ENCODE peak calls at places on chromosomes 13 and 19, in nine cellular contexts. One of them, this sample, is unnamed.

GRCh38 chr13:33728271-33729037 is 89.5 kb upstream of the RFC3 start:
- DNase-seq in thoracic aorta: no peak
- DNase-seq in CD14-positive monocyte: no peak
- DNase-seq in breast epithelium: peak; percentile 44
- DNase-seq in brain microvascular endothelial cell: no peak
- DNase-seq in uterus: peak; percentile 37
- DNase-seq in H9: no peak
- DNase-seq in colonic mucosa: no peak
- DNase-seq in epithelial cell of esophagus: peak; percentile 63
- DNase-seq in this sample: no peak

GRCh38 chr19:38433268-38433733 is at the start of gene RYR1:
- DNase-seq in thoracic aorta: no peak
- DNase-seq in CD14-positive monocyte: peak; percentile 65
- DNase-seq in breast epithelium: peak; percentile 53
- DNase-seq in brain microvascular endothelial cell: peak; percentile 5
- DNase-seq in uterus: no peak
- DNase-seq in H9: peak; percentile 97
- DNase-seq in colonic mucosa: peak; percentile 47
- DNase-seq in epithelial cell of esophagus: peak; percentile 20
- DNase-seq in this sample: no peak

GRCh38 chr19:7848779-7849457 is 18.9 kb downstream of the EVI5L start:
- DNase-seq in thoracic aorta: no peak
- DNase-seq in CD14-positive monocyte: no peak
- DNase-seq in breast epithelium: no peak
- DNase-seq in brain microvascular endothelial cell: no peak
- DNase-seq in uterus: no peak
- DNase-seq in H9: peak; percentile 24
- DNase-seq in colonic mucosa: no peak
- DNase-seq in epithelial cell of esophagus: no peak
- DNase-seq in this sample: no peak

GRCh38 chr13:50230365-50230978 is 215.2 kb downstream of the KCNRG start:
- DNase-seq in thoracic aorta: no peak
- DNase-seq in CD14-positive monocyte: no peak
- DNase-seq in breast epithelium: no peak
- DNase-seq in brain microvascular endothelial cell: no peak
- DNase-seq in uterus: no peak
- DNase-seq in H9: no peak
- DNase-seq in colonic mucosa: no peak
- DNase-seq in epithelial cell of esophagus: peak; percentile 83
- DNase-seq in this sample: no peak

GRCh38 chr13:27455331-27455855 is 5.0 kb upstream of the MTIF3 start:
- DNase-seq in thoracic aorta: no peak
- DNase-seq in CD14-positive monocyte: no peak
- DNase-seq in breast epithelium: no peak
- DNase-seq in brain microvascular endothelial cell: no peak
- DNase-seq in uterus: no peak
- DNase-seq in H9: peak; percentile 47
- DNase-seq in colonic mucosa: no peak
- DNase-seq in epithelial cell of esophagus: no peak
- DNase-seq in this sample: no peak

GRCh38 chr19:2167896-2168618 is 4.3 kb downstream of the DOT1L start:
- DNase-seq in thoracic aorta: peak; percentile 71
- DNase-seq in CD14-positive monocyte: peak; percentile 96
- DNase-seq in breast epithelium: no peak
- DNase-seq in brain microvascular endothelial cell: no peak
- DNase-seq in uterus: peak; percentile 59
- DNase-seq in H9: no peak
- DNase-seq in colonic mucosa: peak; percentile 47
- DNase-seq in epithelial cell of esophagus: peak; percentile 32
- DNase-seq in this sample: no peak

GRCh38 chr19:14916848-14917247 is 24.4 kb upstream of the OR7C2 start:
- DNase-seq in thoracic aorta: no peak
- DNase-seq in CD14-positive monocyte: no peak
- DNase-seq in breast epithelium: no peak
- DNase-seq in brain microvascular endothelial cell: no peak
- DNase-seq in uterus: no peak
- DNase-seq in H9: no peak
- DNase-seq in colonic mucosa: no peak
- DNase-seq in epithelial cell of esophagus: no peak
- DNase-seq in this sample: no peak

GRCh38 chr13:67763316-67763715 is 533.2 kb upstream of the PCDH9 start:
- DNase-seq in thoracic aorta: no peak
- DNase-seq in CD14-positive monocyte: no peak
- DNase-seq in breast epithelium: no peak
- DNase-seq in brain microvascular endothelial cell: no peak
- DNase-seq in uterus: no peak
- DNase-seq in H9: no peak
- DNase-seq in colonic mucosa: no peak
- DNase-seq in epithelial cell of esophagus: no peak
- DNase-seq in this sample: no peak

GRCh38 chr19:18231775-18232174 is 5.5 kb upstream of the PDE4C start:
- DNase-seq in thoracic aorta: no peak
- DNase-seq in CD14-positive monocyte: no peak
- DNase-seq in breast epithelium: no peak
- DNase-seq in brain microvascular endothelial cell: no peak
- DNase-seq in uterus: no peak
- DNase-seq in H9: no peak
- DNase-seq in colonic mucosa: no peak
- DNase-seq in epithelial cell of esophagus: no peak
- DNase-seq in this sample: no peak

GRCh38 chr19:37077615-37077928 is 661 bp upstream of the ZNF420 start:
- DNase-seq in thoracic aorta: no peak
- DNase-seq in CD14-positive monocyte: no peak
- DNase-seq in breast epithelium: no peak
- DNase-seq in brain microvascular endothelial cell: no peak
- DNase-seq in uterus: no peak
- DNase-seq in H9: no peak
- DNase-seq in colonic mucosa: no peak
- DNase-seq in epithelial cell of esophagus: no peak
- DNase-seq in this sample: no peak

GRCh38 chr13:23701646-23702045 is 131.4 kb downstream of the TNFRSF19 start:
- DNase-seq in thoracic aorta: no peak
- DNase-seq in CD14-positive monocyte: no peak
- DNase-seq in breast epithelium: peak; percentile 60
- DNase-seq in brain microvascular endothelial cell: peak; percentile 95
- DNase-seq in uterus: peak; percentile 89
- DNase-seq in H9: no peak
- DNase-seq in colonic mucosa: no peak
- DNase-seq in epithelial cell of esophagus: no peak
- DNase-seq in this sample: no peak

GRCh38 chr13:78630509-78630908 is 27.2 kb upstream of the POU4F1 start:
- DNase-seq in thoracic aorta: no peak
- DNase-seq in CD14-positive monocyte: no peak
- DNase-seq in breast epithelium: no peak
- DNase-seq in brain microvascular endothelial cell: no peak
- DNase-seq in uterus: no peak
- DNase-seq in H9: no peak
- DNase-seq in colonic mucosa: no peak
- DNase-seq in epithelial cell of esophagus: no peak
- DNase-seq in this sample: no peak

GRCh38 chr13:26019881-26020535 is 31.8 kb downstream of the SHISA2 start:
- DNase-seq in thoracic aorta: no peak
- DNase-seq in CD14-positive monocyte: no peak
- DNase-seq in breast epithelium: no peak
- DNase-seq in brain microvascular endothelial cell: peak; percentile 72
- DNase-seq in uterus: no peak
- DNase-seq in H9: no peak
- DNase-seq in colonic mucosa: no peak
- DNase-seq in epithelial cell of esophagus: peak; percentile 84
- DNase-seq in this sample: no peak

GRCh38 chr19:32322541-32322940 is 22.9 kb upstream of the ZNF507 start:
- DNase-seq in thoracic aorta: no peak
- DNase-seq in CD14-positive monocyte: no peak
- DNase-seq in breast epithelium: no peak
- DNase-seq in brain microvascular endothelial cell: no peak
- DNase-seq in uterus: no peak
- DNase-seq in H9: no peak
- DNase-seq in colonic mucosa: no peak
- DNase-seq in epithelial cell of esophagus: peak; percentile 60
- DNase-seq in this sample: no peak

GRCh38 chr13:31947105-31947504 is 84.5 kb upstream of the FRY start:
- DNase-seq in thoracic aorta: no peak
- DNase-seq in CD14-positive monocyte: no peak
- DNase-seq in breast epithelium: no peak
- DNase-seq in brain microvascular endothelial cell: no peak
- DNase-seq in uterus: no peak
- DNase-seq in H9: no peak
- DNase-seq in colonic mucosa: no peak
- DNase-seq in epithelial cell of esophagus: no peak
- DNase-seq in this sample: no peak

GRCh38 chr13:52868190-52868589 is 19.8 kb upstream of the PCDH8 start:
- DNase-seq in thoracic aorta: no peak
- DNase-seq in CD14-positive monocyte: no peak
- DNase-seq in breast epithelium: no peak
- DNase-seq in brain microvascular endothelial cell: no peak
- DNase-seq in uterus: no peak
- DNase-seq in H9: no peak
- DNase-seq in colonic mucosa: no peak
- DNase-seq in epithelial cell of esophagus: no peak
- DNase-seq in this sample: no peak

DNA sequence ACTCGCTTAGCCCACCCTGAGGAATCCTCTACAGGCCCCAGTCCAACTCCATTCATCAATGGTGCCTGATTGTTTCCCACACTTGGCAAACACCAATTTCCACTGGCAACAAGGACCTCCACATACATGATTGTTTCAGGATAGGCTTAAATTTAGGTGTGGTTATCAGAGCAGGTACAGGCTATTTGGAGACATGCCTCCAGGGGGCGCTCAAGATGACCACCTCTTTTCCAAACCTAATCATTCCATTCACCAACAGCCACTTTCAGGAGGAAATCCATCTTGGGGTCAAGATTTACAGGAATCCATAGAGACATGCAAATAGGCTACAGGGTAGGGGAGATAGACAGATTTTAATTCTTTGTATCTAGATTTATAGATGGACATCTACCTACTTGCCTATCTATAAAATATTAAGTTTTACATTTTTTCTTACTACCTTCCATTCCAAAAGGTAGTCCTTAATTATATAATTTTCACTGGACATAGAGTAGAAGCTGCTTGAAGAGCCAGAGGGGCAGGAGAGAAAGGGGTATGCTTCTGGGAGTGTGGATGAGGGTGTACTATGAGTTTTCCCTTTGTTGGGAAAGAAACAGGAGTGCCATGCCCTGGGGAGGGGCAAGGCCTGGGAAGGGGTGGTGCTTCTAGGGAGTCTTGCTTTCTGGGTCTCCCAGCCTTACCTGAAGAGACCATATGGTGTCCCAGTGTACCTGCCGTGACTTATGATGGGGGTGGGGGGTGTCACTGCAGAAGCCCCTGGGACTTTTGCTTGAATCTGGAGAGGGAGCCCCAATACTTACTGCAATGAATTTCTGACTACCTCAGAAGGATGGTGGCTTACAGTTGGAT is 14.1 kb upstream of the PCDH8 start:
- DNase-seq in thoracic aorta: no peak
- DNase-seq in CD14-positive monocyte: no peak
- DNase-seq in breast epithelium: no peak
- DNase-seq in brain microvascular endothelial cell: no peak
- DNase-seq in uterus: no peak
- DNase-seq in H9: peak; percentile 72
- DNase-seq in colonic mucosa: peak; percentile 40
- DNase-seq in epithelial cell of esophagus: peak; percentile 41
- DNase-seq in this sample: no peak
- TF ChIP-seq CTCF in thoracic aorta: peak; percentile 25
- TF ChIP-seq CTCF in CD14-positive monocyte: peak; percentile 75
- TF ChIP-seq CTCF in breast epithelium: no peak
- TF ChIP-seq CTCF in brain microvascular endothelial cell: peak; percentile 40
- TF ChIP-seq CTCF in uterus: no peak
- TF ChIP-seq CTCF in H9: peak; percentile 90
- TF ChIP-seq CTCF in colonic mucosa: peak; percentile 52
- TF ChIP-seq CTCF in epithelial cell of esophagus: peak; percentile 68
- TF ChIP-seq CTCF in this sample: peak; percentile 72

GRCh38 chr13:111050539-111050879 is 64.6 kb upstream of the ARHGEF7 start:
- DNase-seq in thoracic aorta: no peak
- DNase-seq in CD14-positive monocyte: no peak
- DNase-seq in breast epithelium: no peak
- DNase-seq in brain microvascular endothelial cell: no peak
- DNase-seq in uterus: no peak
- DNase-seq in H9: no peak
- DNase-seq in colonic mucosa: no peak
- DNase-seq in epithelial cell of esophagus: no peak
- DNase-seq in this sample: no peak
- TF ChIP-seq CTCF in thoracic aorta: no peak
- TF ChIP-seq CTCF in CD14-positive monocyte: no peak
- TF ChIP-seq CTCF in breast epithelium: no peak
- TF ChIP-seq CTCF in brain microvascular endothelial cell: no peak
- TF ChIP-seq CTCF in uterus: no peak
- TF ChIP-seq CTCF in H9: no peak
- TF ChIP-seq CTCF in colonic mucosa: no peak
- TF ChIP-seq CTCF in epithelial cell of esophagus: no peak
- TF ChIP-seq CTCF in this sample: no peak

GRCh38 chr19:48714759-48715261 is 4.7 kb downstream of the MAMSTR start:
- DNase-seq in thoracic aorta: no peak
- DNase-seq in CD14-positive monocyte: no peak
- DNase-seq in breast epithelium: no peak
- DNase-seq in brain microvascular endothelial cell: no peak
- DNase-seq in uterus: no peak
- DNase-seq in H9: no peak
- DNase-seq in colonic mucosa: peak; percentile 62
- DNase-seq in epithelial cell of esophagus: no peak
- DNase-seq in this sample: no peak

GRCh38 chr19:48713864-48714755 is 5.4 kb downstream of the MAMSTR start:
- DNase-seq in thoracic aorta: peak; percentile 93
- DNase-seq in CD14-positive monocyte: peak; percentile 98
- DNase-seq in breast epithelium: peak; percentile 99
- DNase-seq in brain microvascular endothelial cell: peak; percentile 99
- DNase-seq in uterus: peak; percentile 99
- DNase-seq in H9: peak; percentile 99
- DNase-seq in colonic mucosa: peak; percentile 99
- DNase-seq in epithelial cell of esophagus: peak; percentile 100
- DNase-seq in this sample: peak; percentile 99

GRCh38 chr19:48715276-48715675 is 4.2 kb downstream of the MAMSTR start:
- DNase-seq in thoracic aorta: no peak
- DNase-seq in CD14-positive monocyte: no peak
- DNase-seq in breast epithelium: no peak
- DNase-seq in brain microvascular endothelial cell: no peak
- DNase-seq in uterus: peak; percentile 58
- DNase-seq in H9: no peak
- DNase-seq in colonic mucosa: peak; percentile 55
- DNase-seq in epithelial cell of esophagus: no peak
- DNase-seq in this sample: no peak

GRCh38 chr19:48711106-48711662 is 8.3 kb downstream of the MAMSTR start:
- DNase-seq in thoracic aorta: no peak
- DNase-seq in CD14-positive monocyte: no peak
- DNase-seq in breast epithelium: no peak
- DNase-seq in brain microvascular endothelial cell: no peak
- DNase-seq in uterus: no peak
- DNase-seq in H9: no peak
- DNase-seq in colonic mucosa: no peak
- DNase-seq in epithelial cell of esophagus: no peak
- DNase-seq in this sample: no peak

GRCh38 chr19:48713041-48713863 is 6.3 kb downstream of the MAMSTR start:
- DNase-seq in thoracic aorta: no peak
- DNase-seq in CD14-positive monocyte: no peak
- DNase-seq in breast epithelium: no peak
- DNase-seq in brain microvascular endothelial cell: peak; percentile 24
- DNase-seq in uterus: no peak
- DNase-seq in H9: peak; percentile 83
- DNase-seq in colonic mucosa: no peak
- DNase-seq in epithelial cell of esophagus: peak; percentile 45
- DNase-seq in this sample: peak; percentile 46
- TF ChIP-seq CTCF in thoracic aorta: peak; percentile 21
- TF ChIP-seq CTCF in CD14-positive monocyte: no peak
- TF ChIP-seq CTCF in breast epithelium: no peak
- TF ChIP-seq CTCF in brain microvascular endothelial cell: peak; percentile 59
- TF ChIP-seq CTCF in uterus: no peak
- TF ChIP-seq CTCF in H9: peak; percentile 50
- TF ChIP-seq CTCF in colonic mucosa: no peak
- TF ChIP-seq CTCF in epithelial cell of esophagus: peak; percentile 44
- TF ChIP-seq CTCF in this sample: peak; percentile 11

GRCh38 chr13:81927347-81927746 is 1586.4 kb upstream of the SPRY2 start:
- DNase-seq in thoracic aorta: no peak
- DNase-seq in CD14-positive monocyte: no peak
- DNase-seq in breast epithelium: no peak
- DNase-seq in brain microvascular endothelial cell: no peak
- DNase-seq in uterus: no peak
- DNase-seq in H9: peak; percentile 27
- DNase-seq in colonic mucosa: no peak
- DNase-seq in epithelial cell of esophagus: peak; percentile 23
- DNase-seq in this sample: no peak
- TF ChIP-seq CTCF in thoracic aorta: no peak
- TF ChIP-seq CTCF in CD14-positive monocyte: no peak
- TF ChIP-seq CTCF in breast epithelium: no peak
- TF ChIP-seq CTCF in brain microvascular endothelial cell: peak; percentile 44
- TF ChIP-seq CTCF in uterus: no peak
- TF ChIP-seq CTCF in H9: peak; percentile 53
- TF ChIP-seq CTCF in colonic mucosa: no peak
- TF ChIP-seq CTCF in epithelial cell of esophagus: peak; percentile 44
- TF ChIP-seq CTCF in this sample: no peak

This sample was measured in mesothelial cell of epicardium.